ENCODE peak calls at places on chromosomes 7 and 10, in ten cellular contexts. One of them, this sample, is unnamed.

GRCh38 chr7:31873816-31874597 is 187.0 kb downstream of the PPP1R17 start:
- DNase-seq in CD8-positive, alpha-beta memory T cell: no peak
- DNase-seq in mammary epithelial cell: no peak
- DNase-seq in OCI-LY7: no peak
- DNase-seq in PC-3: no peak
- DNase-seq in prostate gland: no peak
- DNase-seq in naive thymus-derived CD4-positive, alpha-beta T cell: no peak
- DNase-seq in ovary: no peak
- DNase-seq in CD8-positive, alpha-beta T cell: no peak
- DNase-seq in heart right ventricle: no peak
- DNase-seq in this sample: no peak

GRCh38 chr10:71063431-71063830 is 148.9 kb upstream of the UNC5B start:
- DNase-seq in heart right ventricle: no peak
- DNase-seq in CD8-positive, alpha-beta memory T cell: no peak
- DNase-seq in ovary: no peak
- DNase-seq in PC-3: no peak
- DNase-seq in naive thymus-derived CD4-positive, alpha-beta T cell: no peak
- DNase-seq in prostate gland: no peak
- DNase-seq in mammary epithelial cell: no peak
- DNase-seq in CD8-positive, alpha-beta T cell: no peak
- DNase-seq in OCI-LY7: no peak
- DNase-seq in this sample: no peak

GRCh38 chr10:113028393-113029054 is 78.5 kb downstream of the TCF7L2 start:
- DNase-seq in OCI-LY7: no peak
- DNase-seq in prostate gland: no peak
- DNase-seq in naive thymus-derived CD4-positive, alpha-beta T cell: no peak
- DNase-seq in heart right ventricle: no peak
- DNase-seq in ovary: no peak
- DNase-seq in CD8-positive, alpha-beta T cell: no peak
- DNase-seq in PC-3: no peak
- DNase-seq in CD8-positive, alpha-beta memory T cell: no peak
- DNase-seq in mammary epithelial cell: no peak
- DNase-seq in this sample: no peak

GRCh38 chr10:70726909-70727495 is 54.7 kb downstream of the ADAMTS14 start:
- DNase-seq in PC-3: no peak
- DNase-seq in heart right ventricle: no peak
- DNase-seq in prostate gland: no peak
- DNase-seq in ovary: no peak
- DNase-seq in OCI-LY7: no peak
- DNase-seq in CD8-positive, alpha-beta T cell: no peak
- DNase-seq in CD8-positive, alpha-beta memory T cell: no peak
- DNase-seq in mammary epithelial cell: no peak
- DNase-seq in naive thymus-derived CD4-positive, alpha-beta T cell: no peak
- DNase-seq in this sample: no peak

GRCh38 chr10:23172846-23173548 is 19.1 kb upstream of the PTF1A start:
- DNase-seq in prostate gland: no peak
- DNase-seq in mammary epithelial cell: peak; percentile 12
- DNase-seq in heart right ventricle: no peak
- DNase-seq in CD8-positive, alpha-beta memory T cell: no peak
- DNase-seq in PC-3: no peak
- DNase-seq in naive thymus-derived CD4-positive, alpha-beta T cell: no peak
- DNase-seq in CD8-positive, alpha-beta T cell: no peak
- DNase-seq in ovary: no peak
- DNase-seq in OCI-LY7: no peak
- DNase-seq in this sample: no peak

GRCh38 chr7:99120503-99120902 is 23.4 kb downstream of the SMURF1 start:
- DNase-seq in ovary: no peak
- DNase-seq in PC-3: no peak
- DNase-seq in naive thymus-derived CD4-positive, alpha-beta T cell: no peak
- DNase-seq in CD8-positive, alpha-beta memory T cell: no peak
- DNase-seq in mammary epithelial cell: no peak
- DNase-seq in heart right ventricle: no peak
- DNase-seq in prostate gland: no peak
- DNase-seq in CD8-positive, alpha-beta T cell: no peak
- DNase-seq in OCI-LY7: no peak
- DNase-seq in this sample: no peak

GRCh38 chr7:74226633-74227032 is 16.8 kb downstream of the LAT2 start:
- DNase-seq in OCI-LY7: no peak
- DNase-seq in mammary epithelial cell: no peak
- DNase-seq in CD8-positive, alpha-beta memory T cell: no peak
- DNase-seq in PC-3: no peak
- DNase-seq in prostate gland: no peak
- DNase-seq in ovary: no peak
- DNase-seq in naive thymus-derived CD4-positive, alpha-beta T cell: no peak
- DNase-seq in heart right ventricle: no peak
- DNase-seq in CD8-positive, alpha-beta T cell: no peak
- DNase-seq in this sample: no peak

GRCh38 chr7:31785081-31785480 is 98.1 kb downstream of the PPP1R17 start:
- DNase-seq in prostate gland: no peak
- DNase-seq in naive thymus-derived CD4-positive, alpha-beta T cell: no peak
- DNase-seq in mammary epithelial cell: no peak
- DNase-seq in heart right ventricle: no peak
- DNase-seq in CD8-positive, alpha-beta T cell: no peak
- DNase-seq in CD8-positive, alpha-beta memory T cell: no peak
- DNase-seq in OCI-LY7: no peak
- DNase-seq in PC-3: no peak
- DNase-seq in ovary: no peak
- DNase-seq in this sample: no peak

GRCh38 chr10:45646384-45647050 is 26.1 kb downstream of the ZFAND4 start:
- DNase-seq in prostate gland: no peak
- DNase-seq in heart right ventricle: no peak
- DNase-seq in CD8-positive, alpha-beta T cell: no peak
- DNase-seq in mammary epithelial cell: no peak
- DNase-seq in naive thymus-derived CD4-positive, alpha-beta T cell: no peak
- DNase-seq in ovary: no peak
- DNase-seq in PC-3: no peak
- DNase-seq in CD8-positive, alpha-beta memory T cell: no peak
- DNase-seq in OCI-LY7: no peak
- DNase-seq in this sample: no peak

GRCh38 chr10:21030096-21030495 is 133.0 kb upstream of the NEBL start:
- DNase-seq in CD8-positive, alpha-beta T cell: no peak
- DNase-seq in heart right ventricle: no peak
- DNase-seq in prostate gland: no peak
- DNase-seq in naive thymus-derived CD4-positive, alpha-beta T cell: no peak
- DNase-seq in OCI-LY7: no peak
- DNase-seq in PC-3: peak; percentile 52
- DNase-seq in CD8-positive, alpha-beta memory T cell: no peak
- DNase-seq in ovary: no peak
- DNase-seq in mammary epithelial cell: no peak
- DNase-seq in this sample: no peak

GRCh38 chr7:74066626-74067025 is 17.0 kb upstream of the LIMK1 start:
- DNase-seq in PC-3: no peak
- DNase-seq in naive thymus-derived CD4-positive, alpha-beta T cell: no peak
- DNase-seq in heart right ventricle: no peak
- DNase-seq in prostate gland: no peak
- DNase-seq in CD8-positive, alpha-beta T cell: no peak
- DNase-seq in OCI-LY7: no peak
- DNase-seq in CD8-positive, alpha-beta memory T cell: no peak
- DNase-seq in mammary epithelial cell: no peak
- DNase-seq in ovary: no peak
- DNase-seq in this sample: no peak

GRCh38 chr7:2157473-2158279 is 75.1 kb downstream of the MAD1L1 start:
- DNase-seq in CD8-positive, alpha-beta memory T cell: no peak
- DNase-seq in OCI-LY7: peak; percentile 38
- DNase-seq in prostate gland: peak; percentile 74
- DNase-seq in mammary epithelial cell: no peak
- DNase-seq in ovary: peak; percentile 75
- DNase-seq in CD8-positive, alpha-beta T cell: no peak
- DNase-seq in PC-3: peak; percentile 91
- DNase-seq in heart right ventricle: no peak
- DNase-seq in naive thymus-derived CD4-positive, alpha-beta T cell: no peak
- DNase-seq in this sample: peak; percentile 43

GRCh38 chr10:101237080-101237817 is 8.0 kb upstream of the LBX1 start:
- DNase-seq in naive thymus-derived CD4-positive, alpha-beta T cell: peak; percentile 18
- DNase-seq in OCI-LY7: no peak
- DNase-seq in CD8-positive, alpha-beta T cell: no peak
- DNase-seq in ovary: no peak
- DNase-seq in PC-3: no peak
- DNase-seq in heart right ventricle: no peak
- DNase-seq in mammary epithelial cell: no peak
- DNase-seq in CD8-positive, alpha-beta memory T cell: no peak
- DNase-seq in prostate gland: no peak
- DNase-seq in this sample: no peak
- H3K4me3 ChIP-seq in naive thymus-derived CD4-positive, alpha-beta T cell: no peak overlapping the region
- H3K4me3 ChIP-seq in OCI-LY7: no peak overlapping the region
- H3K4me3 ChIP-seq in CD8-positive, alpha-beta T cell: peak overlapping the region; percentile 9
- H3K4me3 ChIP-seq in ovary: no peak overlapping the region
- H3K4me3 ChIP-seq in PC-3: no peak overlapping the region
- H3K4me3 ChIP-seq in heart right ventricle: no peak overlapping the region
- H3K4me3 ChIP-seq in mammary epithelial cell: no peak overlapping the region
- H3K4me3 ChIP-seq in CD8-positive, alpha-beta memory T cell: peak overlapping the region; percentile 7
- H3K4me3 ChIP-seq in prostate gland: no peak overlapping the region
- H3K4me3 ChIP-seq in this sample: no peak overlapping the region

GRCh38 chr10:122953827-122954730 is at the start of gene C10orf88:
- DNase-seq in prostate gland: peak; percentile 95
- DNase-seq in OCI-LY7: peak; percentile 95
- DNase-seq in PC-3: peak; percentile 95
- DNase-seq in heart right ventricle: peak; percentile 98
- DNase-seq in CD8-positive, alpha-beta memory T cell: peak; percentile 96
- DNase-seq in naive thymus-derived CD4-positive, alpha-beta T cell: peak; percentile 98
- DNase-seq in CD8-positive, alpha-beta T cell: peak; percentile 98
- DNase-seq in ovary: peak; percentile 97
- DNase-seq in mammary epithelial cell: peak; percentile 97
- DNase-seq in this sample: peak; percentile 99

GRCh38 chr10:122949296-122949695 is 4.7 kb downstream of the C10orf88 start:
- DNase-seq in naive thymus-derived CD4-positive, alpha-beta T cell: no peak
- DNase-seq in CD8-positive, alpha-beta memory T cell: no peak
- DNase-seq in CD8-positive, alpha-beta T cell: no peak
- DNase-seq in OCI-LY7: no peak
- DNase-seq in mammary epithelial cell: peak; percentile 13
- DNase-seq in ovary: no peak
- DNase-seq in prostate gland: no peak
- DNase-seq in PC-3: no peak
- DNase-seq in heart right ventricle: no peak
- DNase-seq in this sample: no peak

GRCh38 chr10:122955892-122956291 is 1.9 kb upstream of the C10orf88 start:
- DNase-seq in CD8-positive, alpha-beta memory T cell: no peak
- DNase-seq in PC-3: no peak
- DNase-seq in prostate gland: no peak
- DNase-seq in CD8-positive, alpha-beta T cell: no peak
- DNase-seq in mammary epithelial cell: no peak
- DNase-seq in OCI-LY7: no peak
- DNase-seq in ovary: no peak
- DNase-seq in heart right ventricle: no peak
- DNase-seq in naive thymus-derived CD4-positive, alpha-beta T cell: no peak
- DNase-seq in this sample: peak; percentile 73

GRCh38 chr10:122957474-122957873 is 3.4 kb upstream of the C10orf88 start:
- DNase-seq in CD8-positive, alpha-beta T cell: no peak
- DNase-seq in prostate gland: no peak
- DNase-seq in OCI-LY7: no peak
- DNase-seq in PC-3: no peak
- DNase-seq in naive thymus-derived CD4-positive, alpha-beta T cell: no peak
- DNase-seq in heart right ventricle: no peak
- DNase-seq in mammary epithelial cell: peak; percentile 52
- DNase-seq in ovary: no peak
- DNase-seq in CD8-positive, alpha-beta memory T cell: no peak
- DNase-seq in this sample: peak; percentile 7

DNA sequence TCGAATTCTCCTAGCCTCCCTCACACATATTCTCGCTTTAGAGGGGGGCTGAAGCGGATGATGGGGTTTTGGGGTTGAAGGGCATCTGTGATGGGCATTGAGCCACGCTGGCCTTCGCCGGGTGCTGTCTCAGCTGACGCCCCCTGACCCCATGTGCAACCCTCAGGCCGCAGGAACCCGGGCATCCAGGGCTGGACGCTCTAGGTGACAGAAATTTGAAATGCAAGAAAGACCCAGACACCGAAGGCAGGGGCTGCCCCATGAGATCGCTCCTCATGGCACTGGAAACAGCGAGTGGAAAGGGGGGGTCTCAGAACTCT is 664 bp upstream of the C10orf88 start:
- DNase-seq in OCI-LY7: no peak
- DNase-seq in heart right ventricle: no peak
- DNase-seq in prostate gland: no peak
- DNase-seq in mammary epithelial cell: no peak
- DNase-seq in PC-3: no peak
- DNase-seq in CD8-positive, alpha-beta T cell: no peak
- DNase-seq in ovary: no peak
- DNase-seq in naive thymus-derived CD4-positive, alpha-beta T cell: no peak
- DNase-seq in CD8-positive, alpha-beta memory T cell: no peak
- DNase-seq in this sample: no peak
- H3K4me1 ChIP-seq in OCI-LY7: peaks cover 11% of the 10 kb centered on the region
- H3K4me1 ChIP-seq in heart right ventricle: peaks cover 25% of the 10 kb centered on the region
- H3K4me1 ChIP-seq in prostate gland: no peaks in the 10 kb centered on the region
- H3K4me1 ChIP-seq in mammary epithelial cell: peaks cover 21% of the 10 kb centered on the region
- H3K4me1 ChIP-seq in PC-3: peaks cover 14% of the 10 kb centered on the region
- H3K4me1 ChIP-seq in CD8-positive, alpha-beta T cell: peaks cover 21% of the 10 kb centered on the region
- H3K4me1 ChIP-seq in ovary: peaks cover 7% of the 10 kb centered on the region
- H3K4me1 ChIP-seq in naive thymus-derived CD4-positive, alpha-beta T cell: peaks cover 16% of the 10 kb centered on the region
- H3K4me1 ChIP-seq in CD8-positive, alpha-beta memory T cell: peaks cover 19% of the 10 kb centered on the region
- H3K4me1 ChIP-seq in this sample: peaks cover 3% of the 10 kb centered on the region

DNA sequence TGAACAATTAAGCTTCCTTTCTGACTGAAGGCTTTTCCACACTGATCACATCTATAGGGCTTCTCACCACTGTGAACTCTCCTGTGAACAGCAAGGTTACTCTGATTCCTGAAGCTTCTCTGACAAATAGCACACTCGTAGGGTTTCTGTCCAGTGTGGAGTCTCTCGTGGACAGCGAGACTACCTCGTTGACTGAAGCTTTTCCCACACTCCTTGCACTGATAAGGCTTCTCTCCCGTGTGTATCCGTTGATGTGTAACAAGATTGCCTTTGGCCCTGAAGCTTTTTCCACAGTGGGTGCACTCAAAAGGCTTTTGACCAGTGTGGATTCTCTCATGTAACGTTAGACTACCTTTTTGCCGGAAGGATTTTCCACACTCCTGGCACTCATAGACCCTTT is 4.4 kb downstream of the ZNF32 start:
- DNase-seq in PC-3: no peak
- DNase-seq in heart right ventricle: no peak
- DNase-seq in CD8-positive, alpha-beta memory T cell: no peak
- DNase-seq in OCI-LY7: no peak
- DNase-seq in mammary epithelial cell: no peak
- DNase-seq in prostate gland: no peak
- DNase-seq in CD8-positive, alpha-beta T cell: no peak
- DNase-seq in ovary: no peak
- DNase-seq in naive thymus-derived CD4-positive, alpha-beta T cell: no peak
- DNase-seq in this sample: no peak
- H3K9me3 ChIP-seq in PC-3: peaks cover 45% of the 10 kb centered on the region
- H3K9me3 ChIP-seq in heart right ventricle: peaks cover 32% of the 10 kb centered on the region
- H3K9me3 ChIP-seq in CD8-positive, alpha-beta memory T cell: peaks cover 46% of the 10 kb centered on the region
- H3K9me3 ChIP-seq in OCI-LY7: no peaks in the 10 kb centered on the region
- H3K9me3 ChIP-seq in mammary epithelial cell: peaks cover 45% of the 10 kb centered on the region
- H3K9me3 ChIP-seq in prostate gland: no peaks in the 10 kb centered on the region
- H3K9me3 ChIP-seq in CD8-positive, alpha-beta T cell: peaks cover 54% of the 10 kb centered on the region
- H3K9me3 ChIP-seq in ovary: peaks cover 9% of the 10 kb centered on the region
- H3K9me3 ChIP-seq in naive thymus-derived CD4-positive, alpha-beta T cell: peaks cover 12% of the 10 kb centered on the region
- H3K9me3 ChIP-seq in this sample: peaks cover 5% of the 10 kb centered on the region

DNA sequence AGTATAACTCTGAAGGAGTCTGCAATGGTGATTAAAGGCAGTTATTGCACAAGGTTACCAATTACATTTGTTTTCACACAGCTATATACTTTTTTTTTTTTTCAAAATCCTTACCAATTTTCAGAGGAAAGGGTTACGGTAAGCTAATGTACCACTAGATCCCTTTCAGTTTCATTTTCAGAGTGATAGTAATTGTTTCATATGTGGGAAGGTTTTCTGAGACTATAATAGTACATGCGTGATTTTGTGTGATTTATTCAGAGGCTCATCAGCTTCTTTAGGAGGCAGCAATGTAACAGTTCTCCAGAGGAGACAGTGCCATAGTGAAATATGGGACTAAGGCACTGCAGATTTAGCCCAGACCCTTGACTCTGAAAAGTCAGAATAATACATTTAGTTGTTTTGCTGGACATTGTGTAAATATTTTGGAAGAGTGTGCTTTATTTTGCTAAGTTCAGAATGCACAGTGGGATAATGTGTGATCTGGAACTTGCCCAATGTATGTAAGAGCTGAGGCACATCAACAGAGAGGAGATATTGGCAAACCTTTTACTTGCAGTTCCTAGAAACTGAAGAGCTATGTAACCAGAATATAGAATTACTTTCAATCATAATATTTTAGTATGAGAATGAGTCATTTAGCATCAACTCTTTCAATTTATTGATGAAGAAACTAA is 207.5 kb upstream of the TEX47 start:
- DNase-seq in prostate gland: no peak
- DNase-seq in CD8-positive, alpha-beta T cell: no peak
- DNase-seq in CD8-positive, alpha-beta memory T cell: no peak
- DNase-seq in heart right ventricle: no peak
- DNase-seq in mammary epithelial cell: no peak
- DNase-seq in PC-3: no peak
- DNase-seq in OCI-LY7: no peak
- DNase-seq in naive thymus-derived CD4-positive, alpha-beta T cell: no peak
- DNase-seq in ovary: no peak
- DNase-seq in this sample: peak; percentile 12
- H3K4me3 ChIP-seq in prostate gland: no peak overlapping the region
- H3K4me3 ChIP-seq in CD8-positive, alpha-beta T cell: peak overlapping the region; percentile 60
- H3K4me3 ChIP-seq in CD8-positive, alpha-beta memory T cell: peak overlapping the region; percentile 36
- H3K4me3 ChIP-seq in heart right ventricle: peak overlapping the region; percentile 25
- H3K4me3 ChIP-seq in mammary epithelial cell: no peak overlapping the region
- H3K4me3 ChIP-seq in PC-3: no peak overlapping the region
- H3K4me3 ChIP-seq in OCI-LY7: no peak overlapping the region
- H3K4me3 ChIP-seq in naive thymus-derived CD4-positive, alpha-beta T cell: peak overlapping the region; percentile 54
- H3K4me3 ChIP-seq in ovary: peak overlapping the region; percentile 0
- H3K4me3 ChIP-seq in this sample: no peak overlapping the region